ENCODE peak calls at places on chromosomes 13 and 19, in nine cellular contexts. C is stimulated activated CD4-positive, alpha-beta T cell treated with anti-CD3 and anti-CD28 coated beads, Interleukin-1b, Interleukin-23, amount 100 ng/mL, for 1 hour; A is astrocyte of the hippocampus; Q is osteocyte; N is lung microvascular endothelial cell; V is MCF 10A; X is AML-193; O is K562; M is WTC11. G is an unnamed sample.

GRCh38 chr13:112873851-112874750 is 94.9 kb upstream of the MCF2L start:
- DNase-seq in C (no peak), A (peak; percentile 81), Q (no peak), N (peak; percentile 82), V (peak; percentile 70), X (peak; percentile 39), O (peak; percentile 75), M (peak; percentile 87), G (peak; percentile 39)

GRCh38 chr19:35908977-35909683 is 1.0 kb upstream of the TYROBP start:
- DNase-seq in C (no peak), A (no peak), Q (no peak), N (no peak), V (no peak), X (peak; percentile 98), O (peak; percentile 61), M (no peak), G (peak; percentile 75)

GRCh38 chr19:24040621-24041020 is 46.4 kb upstream of the ZNF254 start:
- DNase-seq in C (no peak), A (no peak), Q (no peak), N (no peak), V (no peak), X (peak; percentile 24), O (no peak), M (no peak), G (no peak)

GRCh38 chr13:50871405-50871804 is 27.9 kb upstream of the DLEU7 start:
- DNase-seq in C (no peak), A (no peak), Q (no peak), N (no peak), V (no peak), X (no peak), O (no peak), M (no peak), G (no peak)

GRCh38 chr19:5141278-5141925 is 172.5 kb downstream of the KDM4B start:
- DNase-seq in C (no peak), A (peak; percentile 40), Q (no peak), N (no peak), V (peak; percentile 34), X (no peak), O (no peak), M (no peak), G (no peak)

GRCh38 chr19:19956431-19957075 is 55.8 kb downstream of the ZNF93 start:
- DNase-seq in C (no peak), A (no peak), Q (peak; percentile 62), N (no peak), V (no peak), X (no peak), O (no peak), M (peak; percentile 83), G (no peak)

GRCh38 chr13:53953205-53953604 is 924.6 kb downstream of the OLFM4 start:
- DNase-seq in C (no peak), A (peak; percentile 35), Q (no peak), N (no peak), V (no peak), X (no peak), O (no peak), M (no peak), G (no peak)

GRCh38 chr13:50892162-50892944 is 17.2 kb upstream of the RNASEH2B start:
- DNase-seq in C (no peak), A (no peak), Q (no peak), N (no peak), V (no peak), X (no peak), O (no peak), M (no peak), G (peak; percentile 96)

GRCh38 chr13:102724923-102725322 is 30.1 kb upstream of the METTL21C start:
- DNase-seq in C (no peak), A (peak; percentile 44), Q (no peak), N (peak; percentile 92), V (peak; percentile 92), X (peak; percentile 28), O (peak; percentile 27), M (no peak), G (peak; percentile 18)

GRCh38 chr19:23872282-23872919 is 42.3 kb upstream of the ZNF726 start:
- DNase-seq in C (no peak), A (no peak), Q (no peak), N (no peak), V (no peak), X (no peak), O (no peak), M (no peak), G (no peak)

GRCh38 chr13:33290421-33290965 is 4.9 kb upstream of the STARD13 start:
- DNase-seq in C (no peak), A (no peak), Q (no peak), N (no peak), V (no peak), X (no peak), O (no peak), M (no peak), G (no peak)

GRCh38 chr13:51958217-51958547 is 53.1 kb downstream of the ATP7B start:
- DNase-seq in C (no peak), A (no peak), Q (no peak), N (no peak), V (no peak), X (no peak), O (no peak), M (no peak), G (no peak)

GRCh38 chr19:16062789-16063188 is 13.5 kb upstream of the TPM4 start:
- DNase-seq in C (no peak), A (no peak), Q (no peak), N (peak; percentile 68), V (peak; percentile 57), X (peak; percentile 51), O (peak; percentile 73), M (peak; percentile 84), G (no peak)

GRCh38 chr19:14795078-14795721 is 16.8 kb upstream of the ADGRE2 start:
- DNase-seq in C (no peak), A (no peak), Q (no peak), N (no peak), V (peak; percentile 21), X (no peak), O (no peak), M (no peak), G (no peak)

GRCh38 chr19:32287811-32288227 is 57.6 kb upstream of the ZNF507 start:
- DNase-seq in C (no peak), A (peak; percentile 41), Q (no peak), N (peak; percentile 49), V (peak; percentile 43), X (no peak), O (peak; percentile 44), M (peak; percentile 87), G (peak; percentile 6)

GRCh38 chr19:6457958-6458694 is 1.5 kb downstream of the SLC25A23 start:
- DNase-seq in C (no peak), A (no peak), Q (no peak), N (no peak), V (no peak), X (no peak), O (peak; percentile 77), M (no peak), G (no peak)